ENCODE peak calls at places on chromosomes 12 and 14, in nine cellular contexts. U, T, L, B, P, M, J, C and D are unnamed samples.

GRCh38 chr14:71592361-71592760 is 339.9 kb upstream of the RGS6 start:
- DNase-seq in U (no peak), T (no peak), L (no peak), B (no peak), P (no peak), M (no peak), J (no peak), C (peak; percentile 29), D (no peak)

GRCh38 chr14:95318870-95319311 is 817 bp downstream of the CLMN start:
- DNase-seq in U (no peak), T (no peak), L (no peak), B (no peak), P (no peak), M (no peak), J (no peak), C (no peak), D (no peak)

GRCh38 chr12:80404629-80405028 is 39.4 kb upstream of the PTPRQ start:
- DNase-seq in U (no peak), T (no peak), L (no peak), B (no peak), P (no peak), M (no peak), J (no peak), C (no peak), D (no peak)

GRCh38 chr12:91332305-91332704 is 149.7 kb upstream of the DCN start:
- DNase-seq in U (no peak), T (no peak), L (no peak), B (no peak), P (no peak), M (no peak), J (no peak), C (no peak), D (no peak)

GRCh38 chr12:130936566-130936965 is 17.1 kb upstream of the ADGRD1 start:
- DNase-seq in U (no peak), T (no peak), L (no peak), B (no peak), P (no peak), M (no peak), J (no peak), C (no peak), D (no peak)

GRCh38 chr12:22625671-22626251 is 790 bp downstream of the ETNK1 start:
- DNase-seq in U (peak; percentile 50), T (peak; percentile 16), L (peak; percentile 14), B (no peak), P (peak; percentile 33), M (no peak), J (no peak), C (peak; percentile 33), D (peak; percentile 61)

GRCh38 chr12:124837249-124837897 is 26.3 kb downstream of the SCARB1 start:
- DNase-seq in U (peak; percentile 1), T (no peak), L (no peak), B (no peak), P (no peak), M (no peak), J (no peak), C (no peak), D (no peak)

GRCh38 chr14:73802431-73803188 is 49.0 kb upstream of the PTGR2 start:
- DNase-seq in U (no peak), T (no peak), L (no peak), B (no peak), P (no peak), M (no peak), J (no peak), C (no peak), D (no peak)

GRCh38 chr14:20684662-20685456 is 499 bp downstream of the RNASE4 start:
- DNase-seq in U (no peak), T (peak; percentile 42), L (no peak), B (no peak), P (peak; percentile 34), M (peak; percentile 37), J (peak; percentile 62), C (peak; percentile 63), D (no peak)

GRCh38 chr14:78697341-78697740 is 527.2 kb downstream of the NRXN3 start:
- DNase-seq in U (no peak), T (peak; percentile 3), L (no peak), B (no peak), P (peak; percentile 7), M (no peak), J (no peak), C (peak; percentile 23), D (no peak)

GRCh38 chr12:49863946-49864816 is 21.3 kb upstream of the BCDIN3D start:
- DNase-seq in U (no peak), T (no peak), L (no peak), B (no peak), P (no peak), M (no peak), J (no peak), C (no peak), D (no peak)

GRCh38 chr12:124544983-124545382 is 22.4 kb downstream of the NCOR2 start:
- DNase-seq in U (peak; percentile 53), T (no peak), L (no peak), B (no peak), P (no peak), M (no peak), J (no peak), C (no peak), D (no peak)

GRCh38 chr14:36848213-36848612 is 186.6 kb downstream of the PAX9 start:
- DNase-seq in U (no peak), T (no peak), L (no peak), B (no peak), P (no peak), M (no peak), J (no peak), C (no peak), D (no peak)

GRCh38 chr14:33315217-33315616 is 376.5 kb downstream of the NPAS3 start:
- DNase-seq in U (no peak), T (no peak), L (no peak), B (no peak), P (no peak), M (no peak), J (no peak), C (no peak), D (no peak)

GRCh38 chr12:96256672-96257361 is 62.6 kb downstream of the ELK3 start:
- DNase-seq in U (no peak), T (no peak), L (no peak), B (no peak), P (no peak), M (no peak), J (no peak), C (no peak), D (no peak)
- H3K27ac ChIP-seq in U (no peak overlapping the region), T (no peak overlapping the region), L (peak overlapping the region; percentile 74), B (no peak overlapping the region), P (no peak overlapping the region), M (peak overlapping the region; percentile 70), J (peak overlapping the region; percentile 40), C (no peak overlapping the region), D (no peak overlapping the region)

GRCh38 chr14:68929623-68930307 is 49.3 kb downstream of the ACTN1 start:
- DNase-seq in U (no peak), T (no peak), L (no peak), B (no peak), P (no peak), M (peak; percentile 13), J (no peak), C (no peak), D (no peak)

GRCh38 chr14:68927956-68928675 is 51.0 kb downstream of the ACTN1 start:
- DNase-seq in U (no peak), T (no peak), L (no peak), B (no peak), P (no peak), M (no peak), J (no peak), C (no peak), D (no peak)

GRCh38 chr14:68931063-68931462 is 48.0 kb downstream of the ACTN1 start:
- DNase-seq in U (no peak), T (no peak), L (no peak), B (no peak), P (no peak), M (peak; percentile 9), J (no peak), C (no peak), D (no peak)

GRCh38 chr14:68927089-68927488 is 52.0 kb downstream of the ACTN1 start:
- DNase-seq in U (no peak), T (no peak), L (no peak), B (no peak), P (no peak), M (no peak), J (no peak), C (no peak), D (no peak)

GRCh38 chr14:68928770-68929550 is 50.1 kb downstream of the ACTN1 start:
- DNase-seq in U (no peak), T (no peak), L (no peak), B (no peak), P (no peak), M (no peak), J (no peak), C (no peak), D (no peak)
- H3K4me3 ChIP-seq in U (no peak overlapping the region), T (no peak overlapping the region), L (no peak overlapping the region), B (no peak overlapping the region), P (no peak overlapping the region), M (no peak overlapping the region), J (no peak overlapping the region), C (no peak overlapping the region), D (no peak overlapping the region)

DNA sequence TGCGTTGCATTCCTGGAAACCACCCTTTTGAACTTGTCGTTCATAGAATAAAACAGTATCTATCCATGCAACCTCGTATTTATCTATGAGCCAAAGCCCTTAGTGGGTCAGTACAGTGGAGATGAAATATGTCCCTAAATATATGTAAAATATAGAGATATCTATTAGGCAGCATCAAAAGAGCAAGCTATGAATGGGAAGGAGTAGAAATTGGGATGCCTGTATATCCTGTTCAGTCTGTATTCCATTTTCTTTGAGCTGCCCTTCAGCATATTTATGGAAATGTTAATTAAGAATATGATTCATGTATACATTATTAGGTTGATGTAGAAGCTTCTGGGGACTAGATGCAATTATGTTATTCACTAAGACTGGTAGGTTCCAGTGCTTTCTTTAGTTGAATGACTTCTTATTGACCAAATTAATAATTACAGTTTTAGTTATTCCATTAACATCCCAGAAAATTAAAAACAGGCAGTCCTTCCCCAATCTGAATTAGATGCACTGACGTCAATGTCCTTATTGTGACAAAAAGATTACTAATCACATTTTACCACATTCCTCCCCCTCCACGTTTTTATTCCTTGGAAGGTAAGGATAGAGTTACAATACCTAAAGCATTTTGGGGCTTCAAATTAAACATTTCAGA is 11.9 kb upstream of the FRMD6 start:
- DNase-seq in U (no peak), T (no peak), L (no peak), B (no peak), P (no peak), M (no peak), J (no peak), C (no peak), D (no peak)
- H3K27ac ChIP-seq in U (no peak overlapping the region), T (no peak overlapping the region), L (no peak overlapping the region), B (no peak overlapping the region), P (no peak overlapping the region), M (no peak overlapping the region), J (no peak overlapping the region), C (no peak overlapping the region), D (no peak overlapping the region)

DNA sequence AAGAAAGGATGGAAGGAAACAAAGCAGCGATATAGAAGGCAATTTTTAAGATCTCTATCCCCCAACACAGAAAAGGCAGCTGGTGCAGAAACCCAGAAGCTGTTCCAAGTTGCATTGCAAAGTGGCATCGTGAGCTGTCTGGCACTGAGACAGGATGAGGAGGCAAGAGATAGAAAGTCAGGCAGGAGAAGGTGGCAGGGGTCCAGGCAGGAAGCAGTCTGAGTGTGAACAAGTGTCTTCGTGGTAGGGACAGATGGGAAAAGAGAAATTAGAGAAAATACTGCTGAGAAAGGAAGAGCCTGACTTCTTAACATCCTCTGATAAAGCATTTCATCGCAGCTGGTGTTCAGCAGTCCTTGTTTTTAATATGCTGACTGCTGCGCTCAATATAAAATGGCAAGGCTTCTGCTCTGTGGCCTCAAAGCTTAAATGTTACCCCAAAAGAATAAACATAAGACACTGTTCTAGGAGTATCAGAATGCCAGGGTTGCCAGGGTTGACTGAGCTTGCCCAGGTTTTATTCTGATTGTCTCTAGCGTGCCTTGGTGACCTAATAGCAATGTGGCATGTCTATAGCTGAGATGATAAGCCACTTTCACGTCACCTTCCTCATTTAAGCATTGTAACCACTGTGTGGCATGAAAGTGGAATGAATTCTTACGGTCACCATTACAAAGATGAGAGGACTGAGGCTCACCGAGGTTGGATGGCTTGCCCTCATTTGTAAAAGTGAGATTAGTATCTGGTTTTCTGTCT is 397.6 kb downstream of the NUAK1 start:
- DNase-seq in U (peak; percentile 74), T (no peak), L (peak; percentile 67), B (no peak), P (no peak), M (peak; percentile 79), J (peak; percentile 44), C (no peak), D (no peak)
- H3K4me3 ChIP-seq in U (no peak overlapping the region), T (no peak overlapping the region), L (no peak overlapping the region), B (no peak overlapping the region), P (no peak overlapping the region), M (peak overlapping the region; percentile 2), J (no peak overlapping the region), C (no peak overlapping the region), D (no peak overlapping the region)